ENCODE peak calls at places on chromosomes 7 and 10, in seven cellular contexts. K, O, A, T, Q, P and U are unnamed samples.

GRCh38 chr10:24465899-24466615 is 257.1 kb downstream of the KIAA1217 start:
- DNase-seq in Q (no peak), P (no peak), A (peak), K (peak), O (peak), T (no peak), U (no peak)

GRCh38 chr7:28718523-28718922 is 239.6 kb downstream of the TRIL start:
- DNase-seq in T (no peak), P (no peak), Q (no peak), A (no peak), K (no peak), O (no peak), U (no peak)

GRCh38 chr10:127003032-127003685 is 97.9 kb downstream of the DOCK1 start:
- DNase-seq in P (no peak), Q (no peak), K (no peak), O (no peak), A (no peak), T (no peak), U (no peak)

GRCh38 chr7:56079450-56080185 is 13.1 kb downstream of the PHKG1 start:
- DNase-seq in O (peak), P (peak), A (no peak), Q (peak), K (no peak), T (no peak), U (no peak)

GRCh38 chr7:135979674-135980660 is 2.8 kb upstream of the MTPN start:
- DNase-seq in K (no peak), Q (peak), P (no peak), A (peak), T (no peak), O (no peak), U (no peak)

GRCh38 chr10:52313350-52314006 is 603 bp upstream of the DKK1 start:
- DNase-seq in A (no peak), O (no peak), T (no peak), K (peak), Q (no peak), P (no peak), U (no peak)

GRCh38 chr7:23369100-23369499 is 70.0 kb downstream of the MALSU1 start:
- DNase-seq in P (no peak), K (no peak), A (peak), O (no peak), T (no peak), Q (no peak), U (no peak)

GRCh38 chr7:44293561-44294324 is 31.7 kb downstream of the CAMK2B start:
- DNase-seq in K (no peak), Q (peak), O (peak), P (peak), T (peak), A (no peak), U (no peak)

GRCh38 chr10:66747451-66747850 is 178.4 kb upstream of the LRRTM3 start:
- DNase-seq in T (no peak), Q (no peak), A (no peak), P (no peak), K (peak), O (no peak), U (no peak)

GRCh38 chr7:88205179-88205578 is 14.7 kb downstream of the SRI start:
- DNase-seq in A (no peak), T (no peak), K (no peak), P (no peak), Q (no peak), O (no peak), U (no peak)

GRCh38 chr10:119270893-119271361 is 63.6 kb downstream of the GRK5 start:
- DNase-seq in K (peak), T (no peak), Q (peak), A (peak), O (peak), P (peak), U (no peak)

GRCh38 chr7:29230871-29231345 is 36.3 kb downstream of the CHN2 start:
- DNase-seq in A (no peak), Q (no peak), O (no peak), T (no peak), K (no peak), P (no peak), U (no peak)

GRCh38 chr10:22801759-22802158 is 87.4 kb upstream of the PIP4K2A start:
- DNase-seq in T (no peak), K (no peak), A (no peak), P (no peak), Q (no peak), O (no peak), U (no peak)

GRCh38 chr7:12229046-12229445 is 18.0 kb downstream of the TMEM106B start:
- DNase-seq in Q (no peak), O (no peak), A (no peak), P (no peak), T (no peak), K (no peak), U (no peak)

GRCh38 chr7:23520582-23520981 is 11.2 kb downstream of the TRA2A start:
- DNase-seq in K (peak), O (no peak), A (no peak), T (no peak), Q (no peak), P (no peak), U (no peak)

GRCh38 chr7:92633211-92633906 is 43.2 kb upstream of the FAM133B start:
- DNase-seq in P (no peak), K (peak), O (no peak), T (no peak), Q (peak), A (peak), U (no peak)

GRCh38 chr7:84113286-84113685 is 81.3 kb downstream of the SEMA3A start:
- DNase-seq in P (no peak), K (no peak), A (no peak), T (no peak), O (no peak), Q (no peak), U (no peak)

GRCh38 chr7:94655562-94655883 is 410 bp downstream of the SGCE start:
- DNase-seq in Q (peak), O (no peak), T (no peak), A (no peak), K (no peak), P (no peak), U (no peak)

GRCh38 chr10:75294518-75294865 is 58.7 kb upstream of the COMTD1 start:
- DNase-seq in O (no peak), K (no peak), T (peak), A (no peak), Q (peak), P (peak), U (no peak)

GRCh38 chr7:5045558-5046396 is at the start of gene RBAK:
- DNase-seq in Q (peak), T (peak), A (peak), P (peak), O (peak), K (peak), U (peak)

GRCh38 chr10:78109210-78109609 is 75.5 kb downstream of the RPS24 start:
- DNase-seq in O (no peak), T (no peak), A (no peak), Q (no peak), P (no peak), K (no peak), U (no peak)

GRCh38 chr10:110919349-110919931 is at the start of gene SHOC2:
- DNase-seq in P (peak), O (peak), T (peak), K (peak), Q (peak), A (peak), U (peak)

GRCh38 chr10:73965890-73966768 is 31.8 kb upstream of the VCL start:
- DNase-seq in Q (peak), T (no peak), A (no peak), O (peak), P (peak), K (peak), U (peak)

GRCh38 chr7:139855498-139856270 is 26.6 kb downstream of the TBXAS1 start:
- DNase-seq in O (no peak), A (peak), P (peak), T (no peak), K (no peak), Q (peak), U (no peak)

GRCh38 chr7:55526329-55526728 is 46.0 kb downstream of the VOPP1 start:
- DNase-seq in O (peak), A (no peak), K (no peak), Q (no peak), P (no peak), T (no peak), U (no peak)

GRCh38 chr10:33334839-33335549 is 527 bp upstream of the NRP1 start:
- DNase-seq in O (peak), K (peak), Q (peak), A (peak), T (peak), P (peak), U (peak)

GRCh38 chr10:16105082-16105481 is 244.8 kb upstream of the MINDY3 start:
- DNase-seq in O (no peak), K (no peak), Q (no peak), A (no peak), P (no peak), T (no peak), U (no peak)

GRCh38 chr10:21172774-21173432 is 275.8 kb upstream of the NEBL start:
- DNase-seq in A (no peak), K (peak), Q (peak), O (peak), T (no peak), P (peak), U (no peak)

GRCh38 chr10:114604357-114605129 is 53.5 kb downstream of the ABLIM1 start:
- DNase-seq in T (no peak), P (no peak), A (no peak), K (no peak), O (no peak), Q (no peak), U (no peak)

GRCh38 chr7:159012353-159013069 is 132.2 kb downstream of the VIPR2 start:
- DNase-seq in O (peak), P (peak), K (no peak), T (no peak), A (no peak), Q (peak), U (no peak)

GRCh38 chr7:8133188-8133848 is 128.6 kb downstream of the ICA1 start:
- DNase-seq in Q (no peak), A (peak), O (no peak), T (no peak), K (no peak), P (no peak), U (no peak)

GRCh38 chr10:37976091-37976879 is at the start of gene ZNF25:
- DNase-seq in P (peak), O (peak), Q (peak), K (peak), A (peak), T (peak), U (peak)
- TF ChIP-seq CTCF in P (peak), O (peak), Q (peak), K (peak), A (peak), T (peak), U (peak)

DNA sequence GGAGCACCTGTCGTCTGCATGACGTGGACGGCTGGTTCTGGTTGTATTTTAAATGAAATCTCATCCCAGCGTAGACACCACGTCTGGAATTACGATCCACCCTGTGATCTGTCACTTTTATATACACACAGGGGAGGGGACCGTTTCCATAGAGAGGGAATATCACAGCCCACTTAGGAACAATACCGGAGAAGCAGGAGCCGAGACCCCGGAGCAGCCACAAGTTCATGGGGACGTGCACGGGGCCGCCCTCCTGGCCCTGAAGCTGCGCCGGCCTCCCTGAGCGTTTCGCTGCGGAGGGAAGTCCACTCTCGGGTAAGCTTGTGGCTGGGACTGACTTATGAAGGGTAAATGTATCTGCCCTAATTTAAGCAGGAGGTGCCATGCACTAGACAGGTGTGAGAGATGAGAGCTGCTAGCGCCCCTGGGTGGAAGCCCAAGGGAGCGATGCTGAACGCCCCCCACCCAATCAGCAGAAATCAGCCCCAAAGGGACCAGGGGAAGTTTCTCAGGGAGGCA is at the start of gene UCN3:
- DNase-seq in K (no peak), T (no peak), P (no peak), Q (no peak), A (no peak), O (no peak), U (no peak)
- TF ChIP-seq CTCF in K (no peak), T (no peak), P (no peak), Q (no peak), A (no peak), O (no peak), U (no peak)

GRCh38 chr7:65750511-65751344 is 122.1 kb upstream of the VKORC1L1 start:
- DNase-seq in Q (peak), K (peak), P (peak), T (peak), A (peak), O (peak), U (peak)
- TF ChIP-seq CTCF in Q (no peak), K (no peak), P (peak), T (peak), A (no peak), O (peak), U (peak)

DNA sequence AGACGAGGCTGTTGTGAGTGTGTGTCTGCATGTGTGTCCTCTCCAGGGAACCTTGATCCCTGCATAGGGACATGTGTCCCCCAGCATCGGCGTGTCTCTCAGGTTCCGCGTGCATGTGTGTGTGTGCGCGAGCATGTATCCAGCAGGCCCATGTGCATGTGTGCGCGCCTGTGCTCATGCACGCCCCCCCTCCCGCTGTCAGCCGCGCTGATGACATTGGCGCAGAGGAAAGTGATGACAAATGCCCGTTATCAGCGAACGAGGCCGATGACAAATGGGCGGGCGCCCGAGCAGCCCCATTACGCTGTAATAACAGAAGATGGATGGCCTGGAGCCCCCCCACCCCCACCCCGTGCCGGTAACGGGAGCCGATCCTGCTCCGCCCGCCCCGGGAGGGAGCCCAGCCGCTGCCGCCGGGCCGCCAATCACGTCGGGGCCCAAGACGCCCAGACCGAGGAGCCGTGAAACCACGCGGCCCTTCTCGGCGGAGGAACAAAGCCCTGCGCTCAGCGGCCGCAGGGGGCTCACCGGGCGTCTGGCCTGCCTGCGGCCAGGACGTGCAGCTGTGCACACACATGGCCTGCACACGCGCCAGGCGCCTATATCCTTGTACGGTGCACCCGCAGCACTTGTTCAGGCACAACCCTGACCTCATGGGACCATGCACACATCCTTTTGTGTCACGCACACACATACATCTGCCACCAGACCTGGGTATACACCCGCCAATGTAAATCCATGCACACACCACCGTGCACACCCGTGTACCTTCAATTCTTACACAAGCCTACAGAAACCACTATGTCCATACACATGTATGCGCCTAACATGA is 21.5 kb downstream of the POLL start:
- DNase-seq in T (peak), Q (no peak), A (peak), K (no peak), O (no peak), P (no peak), U (peak)
- TF ChIP-seq CTCF in T (peak), Q (no peak), A (no peak), K (no peak), O (no peak), P (no peak), U (peak)

GRCh38 chr10:3889961-3890522 is 105.0 kb upstream of the KLF6 start:
- DNase-seq in K (peak), O (no peak), T (no peak), A (no peak), P (no peak), Q (no peak), U (no peak)

GRCh38 chr10:3886666-3887251 is 101.8 kb upstream of the KLF6 start:
- DNase-seq in A (peak), P (no peak), O (no peak), K (peak), T (no peak), Q (peak), U (no peak)

GRCh38 chr10:3887404-3887803 is 102.4 kb upstream of the KLF6 start:
- DNase-seq in T (no peak), A (no peak), P (no peak), K (no peak), O (no peak), Q (no peak), U (no peak)

GRCh38 chr10:3886191-3886590 is 101.2 kb upstream of the KLF6 start:
- DNase-seq in K (peak), A (no peak), T (no peak), O (no peak), Q (peak), P (no peak), U (no peak)

GRCh38 chr10:3887885-3888476 is 103.0 kb upstream of the KLF6 start:
- DNase-seq in T (no peak), P (no peak), O (no peak), A (peak), K (peak), Q (no peak), U (no peak)
- TF ChIP-seq CTCF in T (no peak), P (no peak), O (no peak), A (no peak), K (no peak), Q (no peak), U (no peak)

GRCh38 chr7:141752634-141753033 is 11.3 kb upstream of the TAS2R3 start:
- DNase-seq in A (no peak), T (no peak), P (no peak), Q (no peak), O (no peak), K (no peak), U (no peak)

GRCh38 chr7:141754939-141755338 is 9.0 kb upstream of the TAS2R3 start:
- DNase-seq in K (peak), T (no peak), Q (no peak), O (no peak), A (peak), P (no peak), U (no peak)
- TF ChIP-seq CTCF in K (peak), T (peak), Q (peak), O (peak), A (peak), P (peak), U (peak)